ENCODE peak calls at places on chromosomes 16 and 17, in four cellular contexts. I, G, A and H are unnamed samples.

GRCh38 chr16:67663877-67664222 is 2.7 kb downstream of the ENKD1 start:
- DNase-seq in I (no peak), A (no peak), G (no peak), H (no peak)

GRCh38 chr17:60555786-60556185 is 29.7 kb upstream of the APPBP2 start:
- DNase-seq in G (no peak), A (no peak), I (no peak), H (no peak)

GRCh38 chr16:20303012-20303411 is 24.3 kb downstream of the GP2 start:
- DNase-seq in A (no peak), G (no peak), I (no peak), H (no peak)

GRCh38 chr16:51409001-51409675 is 258.1 kb upstream of the SALL1 start:
- DNase-seq in A (no peak), G (no peak), I (peak), H (no peak)

GRCh38 chr17:42016411-42016831 is 818 bp downstream of the DNAJC7 start:
- DNase-seq in A (no peak), I (no peak), G (no peak), H (no peak)

GRCh38 chr17:56291226-56291805 is 138.0 kb downstream of the ANKFN1 start:
- DNase-seq in G (no peak), A (no peak), I (no peak), H (no peak)

GRCh38 chr16:2206780-2207433 is 1.7 kb downstream of the MLST8 start:
- DNase-seq in G (no peak), A (no peak), I (no peak), H (no peak)

GRCh38 chr16:11136600-11136999 is 119.4 kb downstream of the SOCS1 start:
- DNase-seq in A (peak), I (peak), G (no peak), H (no peak)

GRCh38 chr17:56109811-56110210 is 43.5 kb upstream of the ANKFN1 start:
- DNase-seq in A (no peak), G (no peak), I (no peak), H (no peak)

GRCh38 chr17:44924107-44924544 is 8.8 kb upstream of the GFAP start:
- DNase-seq in A (no peak), G (no peak), I (no peak), H (peak)

GRCh38 chr16:50719401-50720337 is 22.2 kb upstream of the CYLD start:
- DNase-seq in G (no peak), I (peak), A (no peak), H (no peak)

GRCh38 chr16:11160676-11161115 is 95.3 kb downstream of the SOCS1 start:
- DNase-seq in I (no peak), G (no peak), A (no peak), H (no peak)

GRCh38 chr17:1843947-1844346 is 14.1 kb downstream of the RPA1 start:
- DNase-seq in A (no peak), I (no peak), G (no peak), H (no peak)

GRCh38 chr17:78899361-78900260 is 3.4 kb downstream of the CEP295NL start:
- DNase-seq in G (no peak), I (peak), A (peak), H (no peak)

GRCh38 chr16:23670137-23670776 is 8.4 kb upstream of the PLK1 start:
- DNase-seq in A (no peak), I (no peak), G (no peak), H (no peak)

GRCh38 chr16:85320677-85321385 is 208.6 kb upstream of the CIBAR2 start:
- DNase-seq in A (no peak), I (no peak), G (no peak), H (no peak)

GRCh38 chr17:69869667-69870066 is 205.4 kb upstream of the KCNJ16 start:
- DNase-seq in G (no peak), I (no peak), A (no peak), H (no peak)

GRCh38 chr17:72518810-72519597 is 398.2 kb downstream of the SOX9 start:
- DNase-seq in G (no peak), A (no peak), I (peak), H (peak)

GRCh38 chr16:57592591-57593003 is 35.8 kb upstream of the ADGRG1 start:
- DNase-seq in I (no peak), A (no peak), G (no peak), H (no peak)

GRCh38 chr17:40938981-40939380 is 1.5 kb upstream of the KRT23 start:
- DNase-seq in I (no peak), A (no peak), G (no peak), H (no peak)

GRCh38 chr16:81143921-81144471 is 47.8 kb upstream of the GCSH start:
- DNase-seq in I (no peak), G (no peak), A (no peak), H (no peak)

GRCh38 chr16:57349212-57350031 is 9.2 kb upstream of the CCL22 start:
- DNase-seq in G (no peak), I (no peak), A (no peak), H (no peak)

GRCh38 chr16:68194263-68194662 is 41.7 kb downstream of the ESRP2 start:
- DNase-seq in A (no peak), G (no peak), I (no peak), H (no peak)

GRCh38 chr17:2053380-2054261 is 1.3 kb upstream of the HIC1 start:
- DNase-seq in G (peak), A (peak), I (peak), H (no peak)

GRCh38 chr17:28182559-28182958 is 136.4 kb upstream of the TMEM97 start:
- DNase-seq in G (no peak), I (no peak), A (no peak), H (no peak)

GRCh38 chr16:80667925-80668324 is 127.1 kb downstream of the DYNLRB2 start:
- DNase-seq in G (no peak), A (no peak), I (no peak), H (no peak)

GRCh38 chr16:25124503-25124902 is 13.0 kb downstream of the LCMT1 start:
- DNase-seq in G (no peak), A (no peak), I (no peak), H (no peak)

GRCh38 chr17:40953876-40954275 is 12.9 kb downstream of the KRT39 start:
- DNase-seq in I (peak), G (no peak), A (no peak), H (no peak)

GRCh38 chr17:64115043-64115698 is 14.8 kb downstream of the ERN1 start:
- DNase-seq in I (peak), G (no peak), A (no peak), H (no peak)

GRCh38 chr16:16015849-16016248 is 66.4 kb downstream of the ABCC1 start:
- DNase-seq in A (no peak), I (no peak), G (no peak), H (no peak)

GRCh38 chr17:28643979-28644781 is 778 bp downstream of the BLTP2 start:
- DNase-seq in G (no peak), A (peak), I (peak), H (peak)

GRCh38 chr16:83392743-83393142 is 415.0 kb upstream of the HSBP1 start:
- DNase-seq in I (no peak), A (no peak), G (no peak), H (no peak)

GRCh38 chr16:67872631-67873434 is at the start of gene EDC4:
- DNase-seq in A (peak), G (peak), I (peak), H (peak)

GRCh38 chr16:1363501-1364041 is 11.8 kb downstream of the GNPTG start:
- DNase-seq in G (no peak), I (peak), A (peak), H (no peak)

GRCh38 chr16:73847090-73847489 is 449.5 kb upstream of the PSMD7 start:
- DNase-seq in A (no peak), G (no peak), I (no peak), H (no peak)
- TF ChIP-seq CTCF in A (no peak), G (no peak), I (no peak), H (no peak)

GRCh38 chr17:7213895-7214299 is 5.7 kb downstream of the DLG4 start:
- DNase-seq in A (no peak), I (peak), G (peak), H (peak)
- TF ChIP-seq CTCF in A (peak), I (peak), G (peak), H (peak)

GRCh38 chr17:77887464-77888241 is 70.8 kb upstream of the TNRC6C start:
- DNase-seq in G (peak), I (peak), A (peak), H (no peak)
- TF ChIP-seq CTCF in G (no peak), I (no peak), A (no peak), H (no peak)

DNA sequence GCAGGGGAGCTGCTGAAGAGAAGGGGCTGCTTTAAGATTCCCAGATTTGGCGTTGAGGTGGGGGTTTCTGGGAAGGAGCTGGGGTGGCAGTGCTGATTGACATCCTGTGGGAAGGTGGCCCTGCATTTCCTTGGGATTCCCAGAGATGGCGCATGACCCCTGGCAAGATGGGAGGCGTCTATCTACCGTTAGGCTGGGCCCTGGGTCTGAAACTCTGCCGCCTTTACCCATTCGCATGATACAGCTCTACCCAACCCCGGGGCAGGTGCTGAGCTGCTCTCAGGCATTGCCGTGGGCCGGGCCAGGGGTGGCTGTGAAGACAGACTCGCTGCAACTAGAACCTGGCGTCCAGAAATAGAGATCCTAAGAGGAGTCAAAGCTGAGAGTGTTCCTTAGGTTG is 9.9 kb upstream of the MVD start:
- DNase-seq in I (peak), A (no peak), G (no peak), H (no peak)
- TF ChIP-seq CTCF in I (peak), A (no peak), G (no peak), H (peak)